ENCODE peak calls at places on chromosomes 7 and 10, in six cellular contexts. E, L, G, I, S and Y are unnamed samples.

GRCh38 chr10:110267246-110267645 is 37.5 kb downstream of the SMNDC1 start:
- DNase-seq in E (no peak), L (no peak), G (no peak), I (no peak), S (no peak), Y (no peak)

GRCh38 chr10:89793649-89794254 is 92.4 kb downstream of the KIF20B start:
- DNase-seq in E (no peak), L (peak), G (peak), I (peak), S (peak), Y (peak)

GRCh38 chr10:79947083-79947415 is 1.9 kb downstream of the SFTPD start:
- DNase-seq in E (peak), L (no peak), G (no peak), I (no peak), S (no peak), Y (no peak)

GRCh38 chr7:1520574-1521234 is 9.8 kb upstream of the MAFK start:
- DNase-seq in E (no peak), L (peak), G (no peak), I (no peak), S (peak), Y (no peak)

GRCh38 chr7:18320971-18321567 is 174.5 kb upstream of the HDAC9 start:
- DNase-seq in E (no peak), L (peak), G (peak), I (peak), S (peak), Y (peak)

GRCh38 chr7:1555046-1555812 is 776 bp downstream of the TMEM184A start:
- DNase-seq in E (no peak), L (no peak), G (peak), I (no peak), S (peak), Y (no peak)

GRCh38 chr10:1654811-1655356 is 82.4 kb downstream of the ADARB2 start:
- DNase-seq in E (no peak), L (no peak), G (no peak), I (no peak), S (no peak), Y (no peak)

GRCh38 chr10:24951201-24952145 is 933 bp downstream of the PRTFDC1 start:
- DNase-seq in E (peak), L (no peak), G (peak), I (no peak), S (no peak), Y (no peak)

GRCh38 chr10:92916433-92916832 is 68.1 kb downstream of the EXOC6 start:
- DNase-seq in E (no peak), L (no peak), G (no peak), I (no peak), S (no peak), Y (no peak)

GRCh38 chr10:89685932-89686331 is 15.5 kb upstream of the KIF20B start:
- DNase-seq in E (no peak), L (no peak), G (no peak), I (no peak), S (no peak), Y (no peak)

GRCh38 chr10:106450966-106451365 is 713.5 kb downstream of the SORCS1 start:
- DNase-seq in E (no peak), L (no peak), G (no peak), I (no peak), S (peak), Y (no peak)

GRCh38 chr7:107690611-107691010 is 30.0 kb downstream of the SLC26A4 start:
- DNase-seq in E (no peak), L (no peak), G (no peak), I (no peak), S (peak), Y (no peak)

GRCh38 chr10:111756541-111757061 is 427.0 kb downstream of the GPAM start:
- DNase-seq in E (peak), L (peak), G (peak), I (peak), S (no peak), Y (peak)
- TF ChIP-seq CTCF in E (no peak), L (peak), G (peak), I (peak), S (no peak), Y (no peak)

GRCh38 chr10:47152861-47153349 is 147.1 kb upstream of the GDF10 start:
- DNase-seq in E (no peak), L (no peak), G (no peak), I (no peak), S (peak), Y (no peak)
- TF ChIP-seq CTCF in E (peak), L (peak), G (peak), I (peak), S (peak), Y (no peak)

DNA sequence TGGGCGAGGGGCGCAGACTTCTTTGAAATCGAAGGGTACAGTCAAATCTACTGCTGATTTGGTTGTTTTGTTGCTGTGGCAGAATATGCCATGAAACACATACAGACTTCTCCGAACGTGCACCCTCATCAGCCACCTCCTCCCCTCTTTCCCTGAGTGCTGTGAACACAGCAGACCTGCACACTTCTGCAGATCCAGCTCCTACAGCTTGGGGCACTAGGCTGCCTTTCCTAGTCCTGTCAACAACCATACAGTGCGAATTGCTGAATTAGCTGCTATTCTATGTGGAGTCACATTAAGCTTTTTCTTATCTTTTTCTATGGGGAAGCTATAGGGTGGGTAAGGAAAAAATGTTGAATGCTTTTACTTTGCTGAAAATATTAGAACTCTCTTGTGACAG is 57.5 kb downstream of the COL17A1 start:
- DNase-seq in E (no peak), L (no peak), G (no peak), I (peak), S (peak), Y (no peak)
- TF ChIP-seq CTCF in E (no peak), L (peak), G (peak), I (peak), S (peak), Y (no peak)

GRCh38 chr10:84214612-84215235 is 10.6 kb downstream of the LRIT2 start:
- DNase-seq in E (no peak), L (no peak), G (no peak), I (peak), S (no peak), Y (peak)

GRCh38 chr10:84214046-84214572 is 11.2 kb downstream of the LRIT2 start:
- DNase-seq in E (no peak), L (no peak), G (no peak), I (no peak), S (no peak), Y (no peak)

GRCh38 chr10:84212015-84212414 is 13.3 kb downstream of the LRIT2 start:
- DNase-seq in E (no peak), L (no peak), G (no peak), I (no peak), S (no peak), Y (no peak)

GRCh38 chr10:84211566-84211965 is 13.8 kb downstream of the LRIT2 start:
- DNase-seq in E (no peak), L (no peak), G (no peak), I (no peak), S (no peak), Y (no peak)

GRCh38 chr10:84213076-84213475 is 12.3 kb downstream of the LRIT2 start:
- DNase-seq in E (no peak), L (no peak), G (no peak), I (no peak), S (no peak), Y (no peak)
- TF ChIP-seq CTCF in E (no peak), L (no peak), G (no peak), I (no peak), S (no peak), Y (no peak)

GRCh38 chr10:3415038-3415736 is 242.6 kb upstream of the PITRM1 start:
- DNase-seq in E (no peak), L (no peak), G (no peak), I (no peak), S (no peak), Y (no peak)

GRCh38 chr10:3418041-3418760 is 245.6 kb upstream of the PITRM1 start:
- DNase-seq in E (no peak), L (no peak), G (no peak), I (no peak), S (no peak), Y (no peak)

GRCh38 chr10:3413937-3414710 is 241.5 kb upstream of the PITRM1 start:
- DNase-seq in E (no peak), L (no peak), G (no peak), I (no peak), S (no peak), Y (no peak)

GRCh38 chr10:3417096-3417495 is 244.5 kb upstream of the PITRM1 start:
- DNase-seq in E (no peak), L (no peak), G (no peak), I (no peak), S (no peak), Y (no peak)

GRCh38 chr10:3415878-3416605 is 243.5 kb upstream of the PITRM1 start:
- DNase-seq in E (no peak), L (no peak), G (no peak), I (no peak), S (no peak), Y (no peak)
- TF ChIP-seq CTCF in E (no peak), L (no peak), G (no peak), I (no peak), S (no peak), Y (no peak)

DNA sequence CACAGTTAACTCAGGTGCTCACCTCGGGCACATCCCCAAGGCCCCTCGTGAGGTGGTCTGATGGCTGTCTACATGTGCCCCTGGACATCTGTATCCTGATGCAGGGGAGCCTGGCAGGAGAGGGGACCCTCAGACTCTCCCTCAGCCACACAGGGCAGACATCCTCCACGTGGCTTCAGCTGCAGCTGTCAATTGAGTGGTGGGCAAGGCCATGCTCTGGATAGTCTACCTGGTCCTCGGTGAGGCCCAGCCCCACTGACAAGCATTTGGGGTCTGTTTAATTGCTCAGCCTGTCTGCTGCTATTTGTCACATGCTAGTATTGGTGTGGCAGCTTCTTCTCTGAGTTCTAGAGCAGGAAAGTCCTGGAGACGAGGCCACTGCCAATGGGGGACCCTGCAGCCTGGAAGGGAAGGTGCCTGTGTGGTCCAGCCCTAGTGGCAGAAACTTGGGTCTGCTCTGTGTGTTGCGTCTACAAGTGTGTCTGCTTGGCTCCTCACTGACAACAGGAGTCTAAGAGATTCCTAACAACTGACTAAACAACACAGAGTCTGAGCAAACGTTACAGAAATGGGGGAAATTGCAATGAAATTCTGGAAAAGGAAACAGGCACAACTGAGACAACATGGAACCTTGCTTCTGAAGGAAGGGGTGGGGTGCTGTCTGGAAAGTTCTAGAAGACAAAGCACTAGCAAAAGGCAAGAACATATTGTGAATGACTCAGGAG is 59.3 kb upstream of the IGFBP3 start:
- DNase-seq in E (no peak), L (no peak), G (no peak), I (no peak), S (peak), Y (peak)
- TF ChIP-seq CTCF in E (no peak), L (no peak), G (no peak), I (no peak), S (no peak), Y (no peak)

GRCh38 chr10:13095929-13096328 is 4.0 kb upstream of the OPTN start:
- DNase-seq in E (no peak), L (no peak), G (no peak), I (no peak), S (no peak), Y (no peak)

GRCh38 chr10:13102002-13102794 is 2.2 kb downstream of the OPTN start:
- DNase-seq in E (no peak), L (no peak), G (no peak), I (no peak), S (peak), Y (peak)

GRCh38 chr10:13099666-13100348 is at the start of gene OPTN:
- DNase-seq in E (peak), L (peak), G (peak), I (peak), S (peak), Y (peak)

GRCh38 chr10:13100349-13101294 is 659 bp downstream of the OPTN start:
- DNase-seq in E (peak), L (no peak), G (no peak), I (no peak), S (peak), Y (peak)

GRCh38 chr10:13099144-13099665 is 758 bp upstream of the OPTN start:
- DNase-seq in E (peak), L (no peak), G (peak), I (peak), S (peak), Y (peak)
- TF ChIP-seq CTCF in E (no peak), L (peak), G (peak), I (peak), S (peak), Y (peak)

GRCh38 chr7:117781707-117782106 is 91.5 kb downstream of the CTTNBP2 start:
- DNase-seq in E (no peak), L (no peak), G (no peak), I (no peak), S (no peak), Y (no peak)
- TF ChIP-seq CTCF in E (no peak), L (no peak), G (no peak), I (no peak), S (no peak), Y (no peak)

DNA sequence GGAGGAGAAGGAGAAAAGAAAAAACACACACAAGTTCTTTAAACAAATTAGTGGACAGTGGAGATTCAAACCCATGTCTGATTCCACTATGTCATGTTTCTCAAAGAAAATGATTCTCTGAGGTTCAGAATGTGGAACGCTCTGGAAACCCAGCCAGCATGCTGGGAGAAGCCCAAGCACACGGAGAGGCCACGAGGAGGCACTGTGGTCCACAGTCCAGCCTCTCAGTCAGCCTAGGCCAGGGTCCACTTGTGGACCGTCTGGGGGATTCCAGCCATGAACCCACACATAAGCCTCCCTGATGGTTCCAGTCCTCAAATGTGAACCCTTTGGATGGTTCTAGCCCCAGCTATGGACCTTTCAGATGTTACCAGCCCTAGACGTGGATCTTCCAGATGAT is 73.4 kb downstream of the CAV1 start:
- DNase-seq in E (no peak), L (no peak), G (peak), I (no peak), S (no peak), Y (no peak)
- TF ChIP-seq CTCF in E (no peak), L (peak), G (peak), I (peak), S (peak), Y (peak)

DNA sequence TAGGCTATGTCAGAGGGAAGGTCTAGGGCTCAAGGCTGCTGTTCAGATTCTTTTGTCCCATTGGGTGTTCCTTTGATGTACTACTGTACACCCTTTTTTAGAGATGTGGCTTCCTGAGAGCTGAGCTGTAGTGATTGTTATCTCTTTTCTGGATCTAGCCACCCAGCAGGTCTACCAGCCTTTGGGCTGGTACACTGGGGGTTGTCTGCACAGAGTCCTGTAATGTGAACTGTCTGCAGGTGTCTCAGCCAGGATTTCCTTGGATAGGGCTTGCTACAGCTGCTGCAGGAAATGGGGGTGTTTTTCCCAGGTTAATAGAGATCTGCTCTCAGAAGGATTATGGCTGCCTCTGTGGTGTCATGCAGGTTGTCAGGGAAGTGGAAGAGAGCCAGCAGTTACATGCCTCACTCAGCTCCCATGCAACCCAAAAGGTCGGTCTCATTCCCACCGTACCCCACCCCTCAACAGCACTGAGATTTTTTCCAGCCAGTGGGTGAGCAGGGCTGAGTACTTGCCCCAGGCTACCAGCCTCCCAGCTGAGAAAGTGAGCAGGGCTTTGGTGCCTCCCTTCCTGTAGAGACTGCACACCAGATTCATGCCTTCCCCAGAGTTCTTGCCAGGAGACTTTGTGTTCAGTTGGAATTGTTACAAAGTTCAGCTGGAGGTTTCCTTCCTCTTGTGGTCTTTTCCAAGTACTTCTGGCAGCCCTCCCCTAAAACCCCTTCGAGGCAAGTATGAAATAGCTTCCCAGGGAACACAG is 63.3 kb downstream of the ZNF107 start:
- DNase-seq in E (no peak), L (no peak), G (no peak), I (no peak), S (no peak), Y (no peak)
- TF ChIP-seq CTCF in E (no peak), L (no peak), G (no peak), I (no peak), S (no peak), Y (no peak)